ENCODE peak calls at places on chromosomes 1 and 21, in nine cellular contexts. Y is left ventricle myocardium inferior, U is OCI-LY7, L is Peyer's patch, F is tibial artery, Z is fibroblast of lung, S is neural progenitor cell, Q is small intestine, M is transverse colon. T is an unnamed sample.

GRCh38 chr1:67713071-67713806 is 28.2 kb downstream of the GADD45A start:
- DNase-seq in M (peak; percentile 70), U (peak; percentile 63), Q (peak; percentile 94), Z (peak; percentile 89), L (peak; percentile 77), Y (no peak), F (no peak), S (no peak), T (no peak)

GRCh38 chr1:246588322-246588721 is 22.1 kb downstream of the CNST start:
- DNase-seq in Y (no peak), S (no peak), L (no peak), M (no peak), F (no peak), Q (no peak), U (no peak), Z (peak; percentile 73), T (no peak)

GRCh38 chr1:206663832-206664652 is 20.7 kb upstream of the MAPKAPK2 start:
- DNase-seq in L (peak; percentile 84), S (peak; percentile 89), Z (peak; percentile 42), Q (peak; percentile 62), M (peak; percentile 71), U (peak; percentile 81), F (no peak), Y (peak; percentile 65), T (no peak)

GRCh38 chr1:33147997-33148314 is 33.9 kb downstream of the TRIM62 start:
- DNase-seq in M (no peak), Y (no peak), Q (no peak), L (no peak), F (no peak), Z (no peak), U (no peak), S (peak; percentile 54), T (no peak)

GRCh38 chr1:205042911-205043806 is at the start of gene CNTN2:
- DNase-seq in M (no peak), Y (no peak), F (no peak), L (no peak), U (no peak), Q (no peak), Z (no peak), S (peak; percentile 77), T (no peak)

GRCh38 chr1:182459949-182460348 is 10.0 kb downstream of the RGSL1 start:
- DNase-seq in M (no peak), Y (no peak), U (no peak), S (no peak), Z (no peak), L (no peak), Q (no peak), F (no peak), T (no peak)

GRCh38 chr1:66527688-66528087 is 6.3 kb upstream of the SGIP1 start:
- DNase-seq in Z (peak; percentile 79), L (no peak), Q (no peak), S (no peak), Y (no peak), F (no peak), U (no peak), M (no peak), T (no peak)

GRCh38 chr1:203379831-203380230 is 28.9 kb upstream of the FMOD start:
- DNase-seq in M (no peak), F (no peak), U (no peak), Z (no peak), S (no peak), Y (no peak), Q (no peak), L (no peak), T (no peak)

GRCh38 chr1:200634449-200635122 is 14.0 kb upstream of the KIF14 start:
- DNase-seq in Y (no peak), Z (no peak), M (no peak), F (no peak), Q (no peak), U (no peak), S (no peak), L (no peak), T (no peak)

GRCh38 chr1:12294076-12294475 is 64.2 kb downstream of the VPS13D start:
- DNase-seq in M (no peak), L (no peak), Q (no peak), Z (peak; percentile 79), S (no peak), U (no peak), F (no peak), Y (no peak), T (no peak)

GRCh38 chr21:43803558-43804300 is 14.4 kb downstream of the RRP1 start:
- DNase-seq in M (no peak), U (no peak), Q (no peak), Y (no peak), S (no peak), L (no peak), F (peak; percentile 64), Z (no peak), T (no peak)

GRCh38 chr1:184150776-184151531 is 99.4 kb downstream of the TSEN15 start:
- DNase-seq in M (peak; percentile 13), U (no peak), Z (peak; percentile 78), Q (no peak), Y (no peak), S (no peak), L (peak; percentile 53), F (peak; percentile 80), T (no peak)

GRCh38 chr1:201291917-201292316 is 8.6 kb downstream of the PKP1 start:
- DNase-seq in Z (no peak), U (no peak), S (no peak), L (peak; percentile 68), Y (no peak), F (no peak), M (no peak), Q (peak; percentile 73), T (no peak)

GRCh38 chr1:79193211-79194079 is 186.9 kb upstream of the ADGRL4 start:
- DNase-seq in Q (no peak), M (no peak), L (no peak), S (peak; percentile 8), F (no peak), Z (peak; percentile 81), U (peak; percentile 7), Y (no peak), T (no peak)

GRCh38 chr21:15224346-15225086 is 159.7 kb upstream of the NRIP1 start:
- DNase-seq in M (no peak), Y (no peak), Q (no peak), Z (peak; percentile 94), S (no peak), U (no peak), F (no peak), L (no peak), T (no peak)

DNA sequence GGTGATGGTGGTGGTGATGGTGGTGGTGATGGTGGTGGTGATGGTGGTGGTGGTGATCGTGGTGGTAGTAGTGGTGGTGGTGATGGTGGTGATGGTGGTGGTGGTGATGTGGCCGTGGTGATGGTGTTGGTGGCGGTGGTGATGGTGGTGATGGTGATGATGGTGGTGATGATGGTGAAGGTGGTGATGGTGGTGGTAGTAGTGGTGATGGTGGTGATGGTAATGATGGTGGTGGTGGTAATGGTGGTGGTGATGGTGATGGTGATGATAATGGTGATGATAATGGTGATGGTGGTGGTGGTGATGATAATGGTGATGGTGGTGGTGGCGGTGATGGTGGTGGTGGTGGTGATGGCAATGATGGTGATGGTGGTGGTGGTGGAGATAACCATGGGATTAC is 6.8 kb upstream of the COL6A2 start:
- DNase-seq in L (no peak), F (no peak), Z (no peak), M (no peak), U (no peak), Y (no peak), Q (no peak), S (no peak), T (no peak)
- H3K4me1 ChIP-seq in L (peaks cover 12% of the 10 kb centered on the region), F (peaks cover 29% of the 10 kb centered on the region), Z (peaks cover 22% of the 10 kb centered on the region), M (peaks cover 18% of the 10 kb centered on the region), U (no peaks in the 10 kb centered on the region), Y (peaks cover 20% of the 10 kb centered on the region), Q (no peaks in the 10 kb centered on the region), S (no peaks in the 10 kb centered on the region), T (no peaks in the 10 kb centered on the region)

GRCh38 chr1:198667186-198667585 is 28.3 kb downstream of the PTPRC start:
- DNase-seq in S (no peak), L (no peak), Z (peak; percentile 66), M (no peak), Y (no peak), F (no peak), U (no peak), Q (no peak), T (no peak)
- H3K27ac ChIP-seq in S (no peak overlapping the region), L (no peak overlapping the region), Z (no peak overlapping the region), M (no peak overlapping the region), Y (no peak overlapping the region), F (no peak overlapping the region), U (no peak overlapping the region), Q (no peak overlapping the region), T (peak overlapping the region; percentile 6)

DNA sequence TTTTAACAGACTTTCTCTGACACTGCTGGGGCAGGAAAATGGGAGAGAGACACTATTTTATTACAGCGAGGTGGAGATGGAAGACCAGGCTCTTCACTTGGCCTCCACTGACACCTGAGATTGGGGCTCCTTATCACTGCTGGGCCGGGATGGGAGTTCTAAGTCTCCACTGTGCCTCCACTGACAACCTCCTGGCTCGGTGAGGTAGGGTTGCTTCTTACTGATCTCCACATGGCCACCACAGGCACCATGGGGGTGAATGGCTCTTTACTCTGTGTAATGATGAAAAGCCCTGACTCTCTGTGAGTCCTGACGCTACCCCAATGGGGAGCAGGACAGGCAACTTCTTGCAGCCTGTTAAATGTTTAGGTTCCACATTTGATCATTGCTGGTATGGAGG is 67.7 kb downstream of the ATP1A1 start:
- DNase-seq in M (no peak), L (no peak), Q (no peak), U (no peak), Z (no peak), F (no peak), S (no peak), Y (no peak), T (no peak)
- H3K4me1 ChIP-seq in M (no peaks in the 10 kb centered on the region), L (no peaks in the 10 kb centered on the region), Q (no peaks in the 10 kb centered on the region), U (no peaks in the 10 kb centered on the region), Z (no peaks in the 10 kb centered on the region), F (peaks cover 14% of the 10 kb centered on the region), S (no peaks in the 10 kb centered on the region), Y (no peaks in the 10 kb centered on the region), T (no peaks in the 10 kb centered on the region)

GRCh38 chr1:221712776-221713431 is 29.0 kb downstream of the DUSP10 start:
- DNase-seq in Y (no peak), F (no peak), S (no peak), Z (no peak), Q (peak; percentile 59), L (peak; percentile 90), U (no peak), M (peak; percentile 64), T (no peak)
- H3K27ac ChIP-seq in Y (no peak overlapping the region), F (no peak overlapping the region), S (no peak overlapping the region), Z (no peak overlapping the region), Q (peak overlapping the region; percentile 52), L (peak overlapping the region; percentile 32), U (no peak overlapping the region), M (peak overlapping the region; percentile 79), T (peak overlapping the region; percentile 10)

GRCh38 chr1:27141266-27142003 is 13.5 kb downstream of the SLC9A1 start:
- DNase-seq in M (peak; percentile 68), F (no peak), S (no peak), U (no peak), Y (no peak), Z (no peak), Q (peak; percentile 63), L (no peak), T (peak; percentile 64)
- H3K4me1 ChIP-seq in M (peaks cover 94% of the 10 kb centered on the region), F (peaks cover 63% of the 10 kb centered on the region), S (peaks cover 15% of the 10 kb centered on the region), U (peaks cover 42% of the 10 kb centered on the region), Y (peaks cover 100% of the 10 kb centered on the region), Z (peaks cover 18% of the 10 kb centered on the region), Q (peaks cover 16% of the 10 kb centered on the region), L (peaks cover 86% of the 10 kb centered on the region), T (peaks cover 73% of the 10 kb centered on the region)

GRCh38 chr1:93603106-93603505 is 78.5 kb downstream of the BCAR3 start:
- DNase-seq in F (no peak), Q (no peak), M (no peak), L (peak; percentile 17), S (no peak), U (no peak), Y (no peak), Z (no peak), T (no peak)
- H3K27ac ChIP-seq in F (no peak overlapping the region), Q (no peak overlapping the region), M (no peak overlapping the region), L (no peak overlapping the region), S (no peak overlapping the region), U (no peak overlapping the region), Y (peak overlapping the region; percentile 84), Z (no peak overlapping the region), T (no peak overlapping the region)

GRCh38 chr1:116191294-116191693 is 80.1 kb downstream of the MAB21L3 start:
- DNase-seq in Z (no peak), L (no peak), M (no peak), F (no peak), S (no peak), Q (no peak), Y (no peak), U (no peak), T (no peak)
- H3K4me1 ChIP-seq in Z (no peaks in the 10 kb centered on the region), L (no peaks in the 10 kb centered on the region), M (peaks cover 32% of the 10 kb centered on the region), F (no peaks in the 10 kb centered on the region), S (no peaks in the 10 kb centered on the region), Q (no peaks in the 10 kb centered on the region), Y (no peaks in the 10 kb centered on the region), U (no peaks in the 10 kb centered on the region), T (no peaks in the 10 kb centered on the region)